ENCODE peak calls at places on chromosomes 3 and 15, in five cellular contexts. M, S, P, K and F are unnamed samples.

GRCh38 chr3:125087768-125088391 is 32.1 kb upstream of the HEG1 start:
- DNase-seq in S (no peak), M (no peak), K (no peak), P (no peak), F (no peak)

GRCh38 chr3:129587061-129587460 is 19.4 kb downstream of the PLXND1 start:
- DNase-seq in P (peak; percentile 69), M (no peak), S (no peak), K (no peak), F (no peak)

GRCh38 chr3:52391096-52391495 is 53.8 kb downstream of the SEMA3G start:
- DNase-seq in M (no peak), P (no peak), S (no peak), K (no peak), F (no peak)

GRCh38 chr15:78360958-78361714 is 21.0 kb downstream of the CRABP1 start:
- DNase-seq in P (no peak), K (no peak), S (no peak), M (no peak), F (no peak)

GRCh38 chr15:50261979-50262378 is 3.5 kb downstream of the HDC start:
- DNase-seq in S (no peak), K (no peak), P (no peak), M (no peak), F (no peak)

GRCh38 chr3:184387174-184387714 is 7.4 kb downstream of the CHRD start:
- DNase-seq in P (no peak), K (no peak), M (no peak), S (no peak), F (no peak)

GRCh38 chr3:15161113-15161512 is 44.9 kb upstream of the CAPN7 start:
- DNase-seq in P (no peak), M (no peak), K (no peak), S (no peak), F (no peak)

GRCh38 chr15:31469801-31470545 is 143.3 kb downstream of the KLF13 start:
- DNase-seq in P (peak; percentile 7), S (no peak), M (no peak), K (no peak), F (no peak)

GRCh38 chr15:55633731-55634130 is 45.6 kb upstream of the PYGO1 start:
- DNase-seq in K (no peak), S (no peak), P (no peak), M (no peak), F (no peak)

GRCh38 chr3:22297436-22297835 is 546.4 kb upstream of the ZNF385D start:
- DNase-seq in M (no peak), P (no peak), K (no peak), S (no peak), F (no peak)

GRCh38 chr3:31288641-31289100 is 244.1 kb upstream of the STT3B start:
- DNase-seq in K (no peak), M (peak; percentile 90), P (no peak), S (no peak), F (no peak)

GRCh38 chr3:144645300-144645699 is 673.7 kb downstream of the DIPK2A start:
- DNase-seq in K (no peak), P (no peak), M (no peak), S (no peak), F (no peak)

GRCh38 chr3:14152963-14153355 is 25.4 kb downstream of the XPC start:
- DNase-seq in P (no peak), M (no peak), S (no peak), K (no peak), F (no peak)

GRCh38 chr3:14150491-14151230 is 25.8 kb downstream of the TMEM43 start:
- DNase-seq in S (no peak), M (no peak), P (peak; percentile 8), K (no peak), F (no peak)

GRCh38 chr3:14153663-14154062 is 24.7 kb downstream of the XPC start:
- DNase-seq in M (no peak), P (no peak), S (no peak), K (no peak), F (no peak)

GRCh38 chr3:14151471-14152083 is 26.7 kb downstream of the TMEM43 start:
- DNase-seq in P (no peak), K (no peak), S (no peak), M (no peak), F (no peak)

GRCh38 chr3:14152233-14152962 is 26.0 kb downstream of the XPC start:
- DNase-seq in M (no peak), K (no peak), P (no peak), S (no peak), F (no peak)
- TF ChIP-seq CTCF in M (peak; percentile 14), K (peak; percentile 33), P (no peak), S (no peak), F (no peak)

DNA sequence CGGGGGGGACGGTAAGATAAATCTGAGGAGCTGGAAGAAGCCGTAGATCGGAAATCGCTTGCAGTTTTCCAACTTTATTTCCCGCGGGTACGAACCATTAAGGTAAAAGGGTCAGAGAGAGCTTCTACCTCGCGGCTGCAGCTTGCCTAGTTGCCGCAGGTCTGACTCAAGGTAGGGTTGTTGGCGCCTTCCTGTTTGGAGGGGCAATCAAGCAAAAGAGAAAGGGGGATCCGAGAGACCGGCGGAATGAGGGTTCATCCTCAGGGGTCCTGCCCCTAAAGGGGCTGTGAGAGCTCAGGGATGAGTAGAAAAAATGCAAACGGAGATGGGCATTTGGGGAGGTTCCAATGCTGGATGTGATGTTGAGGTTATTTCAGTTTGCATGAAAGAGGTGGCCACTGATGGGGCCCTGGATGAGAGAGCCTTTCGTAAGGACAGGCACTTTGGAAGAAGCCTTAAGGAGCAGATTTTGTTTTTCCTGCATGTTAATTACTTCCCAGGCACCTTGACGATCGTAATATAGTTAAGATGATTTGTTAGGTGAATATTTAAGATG is 265.4 kb downstream of the CGGBP1 start:
- DNase-seq in P (no peak), M (no peak), S (no peak), K (no peak), F (no peak)
- TF ChIP-seq CTCF in P (no peak), M (no peak), S (no peak), K (no peak), F (no peak)

GRCh38 chr3:123719785-123720531 is 135.1 kb upstream of the HACD2 start:
- DNase-seq in M (no peak), P (peak; percentile 35), K (no peak), S (no peak), F (no peak)
- TF ChIP-seq CTCF in M (no peak), P (no peak), K (no peak), S (no peak), F (no peak)

GRCh38 chr15:39921274-39921638 is 1.2 kb upstream of the GPR176 start:
- DNase-seq in K (no peak), M (no peak), P (no peak), S (no peak), F (no peak)

GRCh38 chr15:39918688-39919385 is 1.2 kb downstream of the GPR176 start:
- DNase-seq in M (no peak), P (no peak), K (no peak), S (no peak), F (no peak)

GRCh38 chr15:39919396-39919739 is 698 bp downstream of the GPR176 start:
- DNase-seq in S (no peak), P (no peak), K (no peak), M (no peak), F (no peak)

GRCh38 chr15:39919740-39920509 is at the start of gene GPR176:
- DNase-seq in S (peak; percentile 65), M (peak; percentile 79), K (no peak), P (peak; percentile 48), F (peak; percentile 36)

GRCh38 chr15:39920510-39921273 is 626 bp upstream of the GPR176 start:
- DNase-seq in S (peak; percentile 91), M (peak; percentile 81), P (peak; percentile 58), K (no peak), F (peak; percentile 92)
- TF ChIP-seq CTCF in S (no peak), M (peak; percentile 53), P (no peak), K (no peak), F (peak; percentile 16)